ENCODE peak calls at places on chromosome 9, in four cellular contexts. One of them, this sample, is unnamed.

GRCh38 chr9:114046876-114047275 is 31.2 kb downstream of the AMBP start:
- DNase-seq in H9: no peak
- DNase-seq in IMR-90: peak
- DNase-seq in H1: no peak
- DNase-seq in this sample: no peak

GRCh38 chr9:16689352-16689938 is 181.0 kb downstream of the BNC2 start:
- DNase-seq in H9: no peak
- DNase-seq in IMR-90: peak
- DNase-seq in H1: no peak
- DNase-seq in this sample: no peak

GRCh38 chr9:110566156-110566555 is 13.4 kb downstream of the SVEP1 start:
- DNase-seq in H9: no peak
- DNase-seq in IMR-90: no peak
- DNase-seq in H1: no peak
- DNase-seq in this sample: no peak

GRCh38 chr9:20811872-20812271 is 127.8 kb downstream of the FOCAD start:
- DNase-seq in H9: no peak
- DNase-seq in IMR-90: peak
- DNase-seq in H1: no peak
- DNase-seq in this sample: no peak

GRCh38 chr9:83339435-83339834 is 198.8 kb downstream of the FRMD3 start:
- DNase-seq in H9: no peak
- DNase-seq in IMR-90: no peak
- DNase-seq in H1: no peak
- DNase-seq in this sample: no peak

GRCh38 chr9:131739988-131740648 is at the start of gene RAPGEF1:
- DNase-seq in H9: peak
- DNase-seq in IMR-90: no peak
- DNase-seq in H1: peak
- DNase-seq in this sample: peak

GRCh38 chr9:33695299-33695698 is 100.1 kb upstream of the PRSS3 start:
- DNase-seq in H9: no peak
- DNase-seq in IMR-90: no peak
- DNase-seq in H1: no peak
- DNase-seq in this sample: no peak

GRCh38 chr9:18595597-18595996 is 121.6 kb downstream of the ADAMTSL1 start:
- DNase-seq in H9: no peak
- DNase-seq in IMR-90: no peak
- DNase-seq in H1: no peak
- DNase-seq in this sample: no peak

GRCh38 chr9:97906236-97906831 is 16.0 kb downstream of the TRMO start:
- DNase-seq in H9: no peak
- DNase-seq in IMR-90: no peak
- DNase-seq in H1: no peak
- DNase-seq in this sample: no peak

DNA sequence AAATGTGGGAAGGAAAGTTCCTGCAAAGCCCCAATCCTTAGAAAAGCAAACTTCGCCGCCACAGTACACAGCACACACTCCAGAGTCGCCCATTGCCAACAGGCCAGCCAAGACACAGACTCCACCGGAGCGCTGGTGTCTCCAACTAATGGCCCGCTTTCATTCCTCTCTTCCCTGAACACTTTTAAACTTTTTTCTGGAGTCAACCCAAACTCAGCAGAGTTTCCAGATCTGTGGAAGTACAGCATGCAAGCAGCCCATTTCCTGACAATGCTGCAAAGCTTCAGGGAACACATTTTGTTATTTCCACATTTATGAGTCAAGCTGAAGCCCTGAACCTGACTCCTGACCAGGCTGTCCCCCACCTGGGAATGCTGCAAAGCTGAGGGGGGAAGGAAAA is 351.9 kb downstream of the NFIB start:
- DNase-seq in H9: no peak
- DNase-seq in IMR-90: no peak
- DNase-seq in H1: no peak
- DNase-seq in this sample: no peak
- H3K4me2 ChIP-seq in H9: no peak
- H3K4me2 ChIP-seq in IMR-90: no peak
- H3K4me2 ChIP-seq in H1: no peak
- H3K4me2 ChIP-seq in this sample: no peak

DNA sequence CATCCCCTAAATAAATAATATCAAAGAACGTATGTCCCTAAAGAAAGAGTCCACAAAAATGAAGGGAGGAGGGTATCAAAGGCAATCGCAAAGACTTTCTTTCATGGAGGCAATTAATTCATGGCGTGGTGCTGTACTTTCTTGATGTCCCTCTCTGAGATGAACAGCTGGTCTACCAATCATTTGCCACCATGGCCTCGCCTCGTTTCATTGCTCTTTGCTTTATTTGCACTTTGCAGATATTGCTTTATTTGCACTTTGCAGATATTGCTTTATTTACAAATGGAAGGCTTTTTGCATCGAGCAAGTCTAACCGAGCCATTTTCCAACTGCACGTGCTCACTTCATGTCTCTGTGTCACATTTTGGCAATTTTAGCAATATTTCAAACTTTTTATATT is 104.0 kb upstream of the PTCH1 start:
- DNase-seq in H9: no peak
- DNase-seq in IMR-90: no peak
- DNase-seq in H1: no peak
- DNase-seq in this sample: no peak
- H4K5ac ChIP-seq in H9: no peak
- H4K5ac ChIP-seq in IMR-90: no peak
- H4K5ac ChIP-seq in H1: no peak
- H4K5ac ChIP-seq in this sample: no peak

GRCh38 chr9:129111143-129111761 is at the start of gene PTPA:
- DNase-seq in H9: peak
- DNase-seq in IMR-90: peak
- DNase-seq in H1: peak
- DNase-seq in this sample: peak
- H3K4ac ChIP-seq in H9: no peak
- H3K4ac ChIP-seq in IMR-90: peak
- H3K4ac ChIP-seq in H1: peak
- H3K4ac ChIP-seq in this sample: peak

GRCh38 chr9:15469862-15470261 is 40.9 kb downstream of the PSIP1 start:
- DNase-seq in H9: no peak
- DNase-seq in IMR-90: peak
- DNase-seq in H1: no peak
- DNase-seq in this sample: no peak

GRCh38 chr9:15469406-15469805 is 41.4 kb downstream of the PSIP1 start:
- DNase-seq in H9: no peak
- DNase-seq in IMR-90: peak
- DNase-seq in H1: no peak
- DNase-seq in this sample: peak

DNA sequence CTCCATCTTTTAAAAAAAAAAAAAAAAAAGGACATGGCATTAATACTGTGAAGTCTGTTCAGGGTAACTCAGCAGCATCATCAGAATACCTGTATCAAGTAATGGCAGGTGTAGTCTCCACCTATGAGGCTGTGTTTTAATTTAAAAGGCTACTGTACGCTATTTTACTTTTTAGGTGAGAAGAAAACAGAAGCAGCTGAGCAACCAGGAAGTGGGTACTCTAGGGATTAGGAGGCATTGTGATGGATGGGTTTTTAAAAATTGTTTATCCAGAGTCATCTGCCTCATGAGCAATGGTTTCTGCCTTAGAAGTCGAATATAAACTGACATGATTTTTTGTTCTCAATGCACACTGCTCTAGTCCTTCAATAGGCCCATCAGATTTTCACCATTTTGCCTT is 42.7 kb downstream of the PSIP1 start:
- DNase-seq in H9: no peak
- DNase-seq in IMR-90: peak
- DNase-seq in H1: no peak
- DNase-seq in this sample: no peak
- H3K4me2 ChIP-seq in H9: no peak
- H3K4me2 ChIP-seq in IMR-90: no peak
- H3K4me2 ChIP-seq in H1: no peak
- H3K4me2 ChIP-seq in this sample: no peak

GRCh38 chr9:129748249-129748648 is 4.6 kb downstream of the PTGES start:
- DNase-seq in H9: no peak
- DNase-seq in IMR-90: peak
- DNase-seq in H1: no peak
- DNase-seq in this sample: no peak
- H4K5ac ChIP-seq in H9: no peak
- H4K5ac ChIP-seq in IMR-90: no peak
- H4K5ac ChIP-seq in H1: no peak
- H4K5ac ChIP-seq in this sample: no peak